ENCODE peak calls at places on chromosomes 1 and 21, in five cellular contexts. N, X, M, U and B are unnamed samples. For H3K4me1, the result is how much of the 10 kb centered on the place peaks cover.

GRCh38 chr1:173392895-173393654 is 84.1 kb upstream of the PRDX6 start:
- DNase-seq in M (peak), N (peak), X (peak), U (peak), B (no peak)

GRCh38 chr1:7388488-7389185 is 382.5 kb upstream of the VAMP3 start:
- DNase-seq in U (peak), X (peak), M (no peak), N (peak), B (peak)

GRCh38 chr1:98468111-98468717 is 193.3 kb upstream of the SNX7 start:
- DNase-seq in U (peak), M (peak), N (peak), X (peak), B (no peak)

GRCh38 chr1:153366261-153366660 is 8.6 kb downstream of the S100A9 start:
- DNase-seq in M (no peak), N (no peak), X (no peak), U (no peak), B (no peak)

GRCh38 chr1:46096269-46097148 is 35.9 kb downstream of the PIK3R3 start:
- DNase-seq in U (no peak), M (no peak), N (no peak), X (no peak), B (no peak)

GRCh38 chr1:33435096-33435820 is 4.4 kb upstream of the PHC2 start:
- DNase-seq in X (peak), N (no peak), M (peak), U (peak), B (no peak)

GRCh38 chr1:40273547-40274166 is 15.6 kb downstream of the ZMPSTE24 start:
- DNase-seq in X (no peak), U (no peak), M (no peak), N (no peak), B (no peak)

GRCh38 chr1:209742409-209743144 is 13.3 kb upstream of the TRAF3IP3 start:
- DNase-seq in X (peak), U (no peak), M (no peak), N (no peak), B (no peak)

GRCh38 chr1:202150607-202151006 is 6.1 kb upstream of the ARL8A start:
- DNase-seq in N (no peak), U (no peak), M (no peak), X (no peak), B (no peak)

GRCh38 chr1:29186707-29187106 is 5.0 kb upstream of the SRSF4 start:
- DNase-seq in X (no peak), U (no peak), M (no peak), N (no peak), B (no peak)
- H3K9ac ChIP-seq in X (no peak), U (no peak), M (no peak), N (no peak), B (no peak)

GRCh38 chr21:41368361-41369104 is 6.7 kb downstream of the MX2 start:
- DNase-seq in U (no peak), M (no peak), X (no peak), N (no peak), B (no peak)
- H3K27ac ChIP-seq in U (no peak), M (no peak), X (no peak), N (no peak), B (no peak)

DNA sequence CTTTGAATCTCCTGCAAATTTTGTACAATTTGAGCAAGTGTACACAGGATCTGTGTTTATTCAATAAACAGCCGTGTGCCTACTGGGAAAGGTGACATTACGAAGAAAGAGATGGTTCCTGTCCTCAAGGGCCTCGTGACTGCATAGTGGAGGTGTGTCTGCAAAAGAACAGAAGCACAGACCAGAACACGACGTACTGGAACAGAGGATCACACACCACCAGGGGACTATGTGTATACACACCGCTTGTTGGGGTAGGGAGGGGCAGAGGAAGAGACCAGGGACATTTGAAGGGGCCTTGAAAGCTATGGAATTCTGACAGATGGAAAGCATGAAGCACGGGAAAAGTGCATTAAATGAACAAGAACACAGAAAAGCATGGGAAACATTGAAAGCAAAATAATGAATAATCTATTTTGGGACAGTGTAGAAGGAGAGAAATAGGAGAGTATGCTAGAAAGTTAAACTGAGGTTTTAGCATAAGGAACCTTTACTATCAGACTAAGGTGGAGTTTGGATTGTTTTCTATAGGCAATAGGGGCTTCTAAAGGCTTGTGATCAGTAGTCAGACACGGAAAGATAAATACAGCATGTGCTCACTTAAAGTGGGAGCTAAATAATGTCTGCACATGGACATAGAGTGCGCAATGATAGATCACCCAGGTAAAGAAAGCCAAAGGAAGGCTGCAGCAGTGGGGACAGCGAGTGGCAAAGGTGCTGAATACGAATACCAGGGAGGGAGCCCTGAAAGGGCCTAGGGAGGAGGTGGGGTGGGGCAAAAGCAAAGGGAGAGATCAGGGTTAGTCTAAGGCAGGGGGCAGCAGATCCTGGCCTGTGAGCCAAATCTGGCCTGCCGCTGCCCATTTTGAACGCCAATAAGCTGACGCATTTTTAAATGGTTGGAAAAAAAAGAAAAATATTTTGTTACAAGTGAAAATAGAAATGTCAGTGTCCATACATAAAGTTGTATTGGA is 11.0 kb downstream of the JAK1 start:
- DNase-seq in U (no peak), X (no peak), N (no peak), M (no peak), B (no peak)
- H3K4me1 ChIP-seq in U (under half), X (under half), N (under half), M (under half), B (under half)

GRCh38 chr21:46326110-46326703 is 2.3 kb downstream of the PCNT start:
- DNase-seq in N (no peak), X (no peak), U (peak), M (no peak), B (no peak)
- H3K9ac ChIP-seq in N (peak), X (no peak), U (peak), M (peak), B (no peak)

DNA sequence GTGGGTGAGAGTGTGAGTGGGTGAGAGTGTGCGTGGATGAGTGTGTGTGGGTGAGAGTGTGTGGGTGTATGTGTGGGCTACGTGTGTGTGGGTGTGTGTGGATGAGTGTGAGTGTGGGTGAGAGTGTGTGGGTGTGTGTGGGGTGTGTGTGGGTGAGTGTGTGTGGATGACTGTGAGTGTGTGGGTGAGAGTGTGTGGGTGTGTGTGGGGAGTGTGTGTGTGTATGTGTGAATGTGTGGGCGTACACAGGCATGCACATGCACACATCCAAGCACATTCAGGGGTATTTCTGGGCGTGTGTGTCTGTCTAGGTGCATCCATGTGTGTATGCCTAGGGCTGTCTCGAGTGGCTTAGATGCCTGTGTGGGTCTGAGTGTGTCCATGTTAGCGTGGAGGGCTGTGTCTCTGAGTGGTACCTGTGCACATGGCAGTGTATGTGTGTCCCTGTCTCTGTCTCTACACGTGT is 14.0 kb downstream of the SDC3 start:
- DNase-seq in N (no peak), U (no peak), M (no peak), X (no peak), B (no peak)
- H3K27ac ChIP-seq in N (no peak), U (no peak), M (no peak), X (no peak), B (no peak)